ENCODE peak calls at places on chromosomes 16 and 17, in ten cellular contexts. A is ovary; P is heart left ventricle; T is upper lobe of right lung; H is Caco-2; J is psoas muscle; F is tibial nerve; M is naive thymus-derived CD4-positive, alpha-beta T cell; Y is right atrium auricular region; B is stomach. W is an unnamed sample.
A peak's percentile ranks its signal among the peaks of the same experiment; 100 is the strongest.

GRCh38 chr17:19401321-19402010 is 9.6 kb upstream of the RNF112 start:
- DNase-seq in A (no peak), P (no peak), T (no peak), H (no peak), J (no peak), F (no peak), M (no peak), Y (no peak), B (no peak), W (no peak)

GRCh38 chr16:65059421-65059980 is 62.4 kb downstream of the CDH11 start:
- DNase-seq in A (no peak), P (no peak), T (no peak), H (no peak), J (no peak), F (no peak), M (no peak), Y (no peak), B (no peak), W (no peak)

GRCh38 chr17:55386931-55387330 is 34.7 kb downstream of the MMD start:
- DNase-seq in A (no peak), P (no peak), T (no peak), H (no peak), J (no peak), F (no peak), M (no peak), Y (no peak), B (no peak), W (no peak)

GRCh38 chr16:23420011-23420410 is 33.0 kb downstream of the COG7 start:
- DNase-seq in A (no peak), P (no peak), T (no peak), H (no peak), J (no peak), F (no peak), M (no peak), Y (no peak), B (no peak), W (no peak)

GRCh38 chr17:6995500-6996255 is at the start of gene ALOX12:
- DNase-seq in A (no peak), P (no peak), T (no peak), H (no peak), J (no peak), F (no peak), M (no peak), Y (no peak), B (peak; percentile 49), W (peak; percentile 53)

GRCh38 chr17:76145231-76146052 is 4.4 kb upstream of the FOXJ1 start:
- DNase-seq in A (no peak), P (peak; percentile 15), T (no peak), H (no peak), J (peak; percentile 57), F (peak; percentile 7), M (peak; percentile 66), Y (no peak), B (no peak), W (no peak)

GRCh38 chr16:3183445-3184139 is 4.4 kb upstream of the OR1F1 start:
- DNase-seq in A (no peak), P (no peak), T (no peak), H (no peak), J (no peak), F (no peak), M (no peak), Y (no peak), B (no peak), W (no peak)

GRCh38 chr17:66290097-66290722 is 12.2 kb upstream of the PRKCA start:
- DNase-seq in A (no peak), P (no peak), T (no peak), H (peak; percentile 36), J (no peak), F (no peak), M (no peak), Y (no peak), B (no peak), W (no peak)

GRCh38 chr17:49836111-49837030 is 11.5 kb downstream of the TAC4 start:
- DNase-seq in A (no peak), P (no peak), T (no peak), H (peak; percentile 74), J (no peak), F (no peak), M (no peak), Y (no peak), B (peak; percentile 57), W (peak; percentile 73)

GRCh38 chr17:37847811-37848331 is 76.3 kb upstream of the TBC1D3K start:
- DNase-seq in A (no peak), P (no peak), T (no peak), H (no peak), J (no peak), F (no peak), M (no peak), Y (no peak), B (no peak), W (no peak)

GRCh38 chr17:13230908-13231307 is 213.1 kb upstream of the ELAC2 start:
- DNase-seq in A (no peak), P (no peak), T (no peak), H (no peak), J (no peak), F (no peak), M (no peak), Y (no peak), B (no peak), W (no peak)

GRCh38 chr17:59856859-59857794 is 35.6 kb downstream of the TUBD1 start:
- DNase-seq in A (no peak), P (no peak), T (no peak), H (no peak), J (no peak), F (no peak), M (no peak), Y (no peak), B (peak; percentile 25), W (no peak)

GRCh38 chr17:54015734-54016133 is 193.0 kb downstream of the KIF2B start:
- DNase-seq in A (no peak), P (no peak), T (no peak), H (no peak), J (no peak), F (no peak), M (no peak), Y (no peak), B (no peak), W (no peak)

DNA sequence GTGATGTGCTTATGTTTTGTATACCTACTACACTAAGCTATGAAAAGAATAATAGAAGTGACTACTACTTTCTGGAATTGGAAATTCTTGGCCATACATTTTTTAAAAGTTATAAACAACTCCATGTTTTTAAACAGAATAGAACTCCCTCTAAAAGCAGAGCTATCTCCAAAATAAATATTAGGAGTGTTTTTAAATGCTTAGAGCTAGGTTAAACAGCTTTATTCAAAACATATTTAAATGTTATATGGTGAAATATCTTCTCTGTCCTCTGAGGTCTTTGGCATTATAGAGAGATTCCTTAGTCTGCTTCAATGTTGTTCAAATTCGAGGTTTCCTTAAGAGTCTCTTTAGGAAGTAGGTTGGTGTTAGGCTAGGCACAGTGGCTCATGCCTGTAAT is 22.9 kb upstream of the PSMC5 start:
- DNase-seq in A (no peak), P (no peak), T (no peak), H (no peak), J (no peak), F (no peak), M (no peak), Y (no peak), B (no peak), W (no peak)
- H3K36me3 ChIP-seq in A (peaks cover 3% of the 10 kb centered on the region), P (peaks cover 100% of the 10 kb centered on the region), T (peaks cover 100% of the 10 kb centered on the region), H (no peaks in the 10 kb centered on the region), J (peaks cover 100% of the 10 kb centered on the region), F (peaks cover 97% of the 10 kb centered on the region), M (peaks cover 15% of the 10 kb centered on the region), Y (peaks cover 94% of the 10 kb centered on the region), B (peaks cover 98% of the 10 kb centered on the region), W (peaks cover 100% of the 10 kb centered on the region)

GRCh38 chr17:46045639-46046038 is 46.6 kb downstream of the STH start:
- DNase-seq in A (no peak), P (no peak), T (no peak), H (no peak), J (no peak), F (no peak), M (no peak), Y (no peak), B (no peak), W (no peak)

GRCh38 chr17:46046957-46047356 is 47.9 kb downstream of the STH start:
- DNase-seq in A (no peak), P (no peak), T (no peak), H (no peak), J (no peak), F (no peak), M (no peak), Y (no peak), B (no peak), W (no peak)

GRCh38 chr17:46044989-46045388 is 45.9 kb downstream of the STH start:
- DNase-seq in A (no peak), P (no peak), T (no peak), H (no peak), J (no peak), F (no peak), M (no peak), Y (no peak), B (no peak), W (no peak)

GRCh38 chr17:46044286-46044928 is 45.4 kb downstream of the STH start:
- DNase-seq in A (peak; percentile 74), P (peak; percentile 74), T (no peak), H (peak; percentile 72), J (no peak), F (peak; percentile 58), M (peak; percentile 50), Y (peak; percentile 87), B (peak; percentile 81), W (no peak)

GRCh38 chr17:46047398-46047797 is 48.3 kb downstream of the STH start:
- DNase-seq in A (no peak), P (no peak), T (no peak), H (no peak), J (no peak), F (no peak), M (no peak), Y (no peak), B (no peak), W (no peak)
- H3K36me3 ChIP-seq in A (no peaks in the 10 kb centered on the region), P (peaks cover 94% of the 10 kb centered on the region), T (peaks cover 74% of the 10 kb centered on the region), H (peaks cover 6% of the 10 kb centered on the region), J (peaks cover 60% of the 10 kb centered on the region), F (peaks cover 59% of the 10 kb centered on the region), M (peaks cover 16% of the 10 kb centered on the region), Y (peaks cover 45% of the 10 kb centered on the region), B (peaks cover 56% of the 10 kb centered on the region), W (peaks cover 18% of the 10 kb centered on the region)

DNA sequence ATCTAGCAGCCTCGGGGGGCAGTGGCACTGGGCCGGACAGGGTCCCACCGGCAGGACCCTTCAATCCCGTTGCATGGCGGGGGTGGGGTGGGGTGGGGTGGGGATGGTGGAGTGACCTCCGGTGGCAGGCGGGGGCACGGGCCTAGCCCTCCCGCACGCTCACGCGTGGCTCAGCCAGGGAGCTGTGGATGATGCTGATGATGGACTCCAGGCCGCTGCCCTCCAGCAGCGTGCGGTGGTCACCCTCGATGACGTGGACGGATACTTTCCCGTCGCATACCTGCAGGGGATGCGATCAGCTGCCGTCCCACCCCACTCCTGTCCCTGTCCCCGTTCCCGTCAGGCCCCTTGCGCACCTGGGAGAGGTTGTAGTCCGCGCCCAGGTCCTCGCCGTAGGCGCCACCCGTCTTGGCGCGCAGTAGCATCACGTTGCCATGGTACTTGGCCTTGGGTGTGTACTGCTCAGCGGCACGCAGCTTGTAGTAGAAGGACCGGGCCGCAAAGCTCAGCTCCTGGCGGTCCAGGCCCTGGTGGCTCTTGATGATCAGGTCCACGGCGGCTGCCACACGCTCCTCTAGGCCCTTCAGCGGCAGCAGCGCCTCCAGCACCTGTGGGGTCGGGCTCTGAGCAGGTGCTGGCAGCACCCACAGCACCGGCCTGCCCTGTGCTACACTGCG is 13.5 kb upstream of the DUS1L start:
- DNase-seq in A (no peak), P (no peak), T (no peak), H (no peak), J (peak; percentile 39), F (no peak), M (no peak), Y (no peak), B (no peak), W (no peak)
- H3K36me3 ChIP-seq in A (no peaks in the 10 kb centered on the region), P (peaks cover 57% of the 10 kb centered on the region), T (peaks cover 57% of the 10 kb centered on the region), H (peaks cover under 1% of the 10 kb centered on the region), J (peaks cover 53% of the 10 kb centered on the region), F (peaks cover 59% of the 10 kb centered on the region), M (peaks cover 4% of the 10 kb centered on the region), Y (peaks cover 48% of the 10 kb centered on the region), B (peaks cover 63% of the 10 kb centered on the region), W (peaks cover 63% of the 10 kb centered on the region)

GRCh38 chr17:41824086-41824485 is 11.3 kb downstream of the FKBP10 start:
- DNase-seq in A (no peak), P (no peak), T (no peak), H (no peak), J (no peak), F (no peak), M (no peak), Y (no peak), B (no peak), W (no peak)
- H3K36me3 ChIP-seq in A (no peaks in the 10 kb centered on the region), P (peaks cover 37% of the 10 kb centered on the region), T (peaks cover 29% of the 10 kb centered on the region), H (no peaks in the 10 kb centered on the region), J (peaks cover 50% of the 10 kb centered on the region), F (peaks cover 69% of the 10 kb centered on the region), M (peaks cover 2% of the 10 kb centered on the region), Y (peaks cover 33% of the 10 kb centered on the region), B (peaks cover 51% of the 10 kb centered on the region), W (peaks cover 48% of the 10 kb centered on the region)